ENCODE peak calls at places on chromosomes 11 and 22, in six cellular contexts. L is GM12878, E is A549, W is K562, D is HepG2, T is upper lobe of left lung. Z is an unnamed sample.

GRCh38 chr11:118763038-118763437 is 27.9 kb downstream of the DDX6 start:
- ATAC-seq in D (no peak), W (no peak), E (no peak), L (no peak), T (peak), Z (no peak)

GRCh38 chr11:46574656-46575055 is 19.2 kb downstream of the AMBRA1 start:
- ATAC-seq in L (peak), E (no peak), W (no peak), T (no peak), D (no peak), Z (no peak)

GRCh38 chr22:46815559-46815895 is 53.1 kb downstream of the TBC1D22A start:
- ATAC-seq in E (no peak), L (no peak), T (no peak), D (peak), W (no peak), Z (no peak)

GRCh38 chr22:30262917-30263741 is 3.5 kb downstream of the OSM start:
- ATAC-seq in T (peak), E (peak), D (peak), L (peak), W (peak), Z (no peak)

GRCh38 chr11:62560566-62561103 is 13.1 kb downstream of the EEF1G start:
- ATAC-seq in T (peak), E (peak), W (peak), L (peak), D (peak), Z (peak)

GRCh38 chr11:122861631-122862030 is 20.9 kb upstream of the JHY start:
- ATAC-seq in D (no peak), T (no peak), W (no peak), E (no peak), L (no peak), Z (no peak)

GRCh38 chr22:27531782-27532530 is 269.6 kb downstream of the MN1 start:
- ATAC-seq in D (no peak), T (peak), L (no peak), W (no peak), E (peak), Z (peak)

GRCh38 chr22:39287076-39287743 is 32.2 kb downstream of the RPL3 start:
- ATAC-seq in T (peak), W (no peak), E (no peak), L (peak), D (no peak), Z (peak)

GRCh38 chr11:111512296-111513239 is at the start of gene BTG4:
- ATAC-seq in E (peak), T (peak), W (peak), D (peak), L (peak), Z (peak)

GRCh38 chr11:44475114-44475686 is 90.3 kb upstream of the CD82 start:
- ATAC-seq in L (no peak), T (no peak), E (no peak), D (no peak), W (no peak), Z (no peak)

GRCh38 chr11:74989269-74989655 is 529 bp downstream of the NEU3 start:
- ATAC-seq in D (peak), E (peak), W (peak), L (peak), T (peak), Z (no peak)

GRCh38 chr11:128572965-128573364 is 14.4 kb downstream of the ETS1 start:
- ATAC-seq in L (no peak), D (no peak), T (no peak), W (no peak), E (no peak), Z (no peak)

GRCh38 chr11:119618208-119618909 is 110.6 kb downstream of the NECTIN1 start:
- ATAC-seq in E (no peak), L (no peak), T (peak), D (no peak), W (no peak), Z (peak)

GRCh38 chr11:116276051-116277044 is 496.4 kb downstream of the BUD13 start:
- ATAC-seq in L (peak), T (peak), D (peak), W (peak), E (peak), Z (peak)

GRCh38 chr11:73154178-73154577 is 12.1 kb upstream of the FCHSD2 start:
- ATAC-seq in D (no peak), W (no peak), E (no peak), L (peak), T (peak), Z (no peak)

GRCh38 chr11:103987631-103988594 is 48.5 kb upstream of the DDI1 start:
- ATAC-seq in T (no peak), D (no peak), E (no peak), L (no peak), W (no peak), Z (no peak)

GRCh38 chr11:8229299-8230177 is 34.1 kb downstream of the LMO1 start:
- ATAC-seq in E (no peak), L (no peak), D (no peak), W (no peak), T (no peak), Z (no peak)

GRCh38 chr11:27388869-27389268 is 25.9 kb upstream of the CCDC34 start:
- ATAC-seq in T (no peak), E (no peak), D (no peak), W (no peak), L (peak), Z (no peak)

GRCh38 chr22:26547837-26548236 is 35.6 kb upstream of the TFIP11 start:
- ATAC-seq in E (no peak), W (no peak), L (no peak), D (no peak), T (no peak), Z (no peak)

GRCh38 chr11:117574551-117574950 is 222.5 kb downstream of the DSCAML1 start:
- ATAC-seq in E (no peak), L (no peak), W (no peak), D (no peak), T (no peak), Z (no peak)

GRCh38 chr22:40067639-40068038 is 72.9 kb downstream of the FAM83F start:
- ATAC-seq in W (no peak), T (no peak), D (no peak), E (no peak), L (no peak), Z (no peak)

GRCh38 chr11:60336767-60337391 is 9.8 kb downstream of the MS4A6E start:
- ATAC-seq in D (no peak), T (no peak), E (no peak), W (no peak), L (peak), Z (no peak)

GRCh38 chr11:5713695-5714094 is 22.6 kb upstream of the OR56B1 start:
- ATAC-seq in W (peak), L (no peak), T (no peak), D (no peak), E (peak), Z (no peak)

DNA sequence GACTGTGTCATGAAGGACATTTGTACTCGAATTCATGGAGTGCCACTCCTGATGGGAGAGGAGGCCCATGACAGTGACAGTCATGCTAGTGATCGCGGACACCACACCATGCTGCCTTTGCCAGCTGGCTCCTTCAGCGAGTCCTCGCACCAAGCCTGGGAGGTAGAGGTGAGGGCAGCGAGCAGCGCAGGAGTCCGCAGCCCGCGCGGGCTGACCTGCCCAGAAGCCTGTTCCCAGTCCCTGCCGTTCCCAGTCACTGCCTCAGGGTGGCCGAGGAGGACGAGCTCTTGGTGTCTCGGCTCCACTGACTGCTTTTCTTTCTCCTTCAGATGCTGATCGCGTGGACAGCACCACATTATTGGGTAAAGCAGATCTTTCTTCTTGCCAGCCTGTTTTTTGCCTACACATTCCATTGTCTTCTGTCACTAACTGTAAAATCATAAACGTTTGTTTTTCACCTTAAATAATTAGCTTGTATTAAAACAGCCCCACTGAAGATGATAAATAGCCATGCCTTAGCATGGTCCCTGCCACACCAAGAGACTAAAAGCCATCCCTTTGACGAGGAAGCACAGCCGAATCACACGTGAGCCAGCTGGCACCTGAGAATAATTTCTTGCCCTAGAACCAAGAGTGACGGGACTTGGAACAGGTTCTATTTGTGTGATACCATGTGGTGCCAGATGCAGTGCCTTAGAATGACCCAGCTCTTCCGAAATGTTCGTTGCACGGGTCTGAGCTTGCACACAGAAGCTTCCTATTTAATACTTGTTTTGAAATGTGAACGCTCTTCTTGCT is 25.5 kb downstream of the FAM118A start:
- ATAC-seq in L (no peak), T (no peak), W (no peak), D (no peak), E (no peak), Z (no peak)
- H3K4me3 ChIP-seq in L (no peak), T (no peak), W (no peak), D (no peak), E (no peak), Z (no peak)

DNA sequence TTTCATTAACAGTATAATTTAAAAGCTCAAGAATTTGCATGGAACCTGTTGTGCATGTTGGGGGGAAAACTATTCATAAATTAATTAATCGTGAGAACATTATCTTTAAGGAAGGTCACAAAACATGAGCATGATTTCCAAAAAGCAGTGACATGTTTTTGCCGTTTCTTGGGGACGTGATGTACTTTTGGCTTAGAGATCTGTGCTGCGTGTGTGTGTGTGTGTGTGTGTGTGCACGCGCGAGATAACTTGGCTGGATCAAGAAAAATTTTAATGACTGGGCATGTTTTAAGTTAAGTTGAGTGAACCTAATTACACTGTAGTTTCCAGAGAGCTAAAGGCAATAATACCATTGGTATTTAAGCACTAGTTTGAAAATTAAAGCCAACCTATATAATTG is 51.4 kb downstream of the ZBTB16 start:
- ATAC-seq in L (no peak), T (peak), E (no peak), W (no peak), D (no peak), Z (peak)
- TF ChIP-seq EP300 in L (no peak), T (no peak), E (no peak), W (no peak), D (no peak), Z (no peak)

GRCh38 chr22:21570398-21570797 is 2.9 kb downstream of the UBE2L3 start:
- ATAC-seq in L (no peak), T (no peak), D (no peak), E (no peak), W (no peak), Z (no peak)

GRCh38 chr22:21568207-21569075 is 927 bp downstream of the UBE2L3 start:
- ATAC-seq in T (peak), L (peak), E (peak), W (peak), D (peak), Z (peak)

GRCh38 chr22:21571679-21572078 is 4.2 kb downstream of the UBE2L3 start:
- ATAC-seq in T (no peak), E (no peak), W (no peak), D (no peak), L (no peak), Z (no peak)

GRCh38 chr22:21567456-21568206 is at the start of gene UBE2L3:
- ATAC-seq in E (peak), T (peak), W (peak), L (peak), D (peak), Z (peak)

GRCh38 chr22:21569459-21570161 is 2.1 kb downstream of the UBE2L3 start:
- ATAC-seq in D (no peak), T (no peak), L (peak), W (no peak), E (no peak), Z (no peak)
- H3K4me3 ChIP-seq in D (peak), T (peak), L (peak), W (peak), E (peak), Z (no peak)

DNA sequence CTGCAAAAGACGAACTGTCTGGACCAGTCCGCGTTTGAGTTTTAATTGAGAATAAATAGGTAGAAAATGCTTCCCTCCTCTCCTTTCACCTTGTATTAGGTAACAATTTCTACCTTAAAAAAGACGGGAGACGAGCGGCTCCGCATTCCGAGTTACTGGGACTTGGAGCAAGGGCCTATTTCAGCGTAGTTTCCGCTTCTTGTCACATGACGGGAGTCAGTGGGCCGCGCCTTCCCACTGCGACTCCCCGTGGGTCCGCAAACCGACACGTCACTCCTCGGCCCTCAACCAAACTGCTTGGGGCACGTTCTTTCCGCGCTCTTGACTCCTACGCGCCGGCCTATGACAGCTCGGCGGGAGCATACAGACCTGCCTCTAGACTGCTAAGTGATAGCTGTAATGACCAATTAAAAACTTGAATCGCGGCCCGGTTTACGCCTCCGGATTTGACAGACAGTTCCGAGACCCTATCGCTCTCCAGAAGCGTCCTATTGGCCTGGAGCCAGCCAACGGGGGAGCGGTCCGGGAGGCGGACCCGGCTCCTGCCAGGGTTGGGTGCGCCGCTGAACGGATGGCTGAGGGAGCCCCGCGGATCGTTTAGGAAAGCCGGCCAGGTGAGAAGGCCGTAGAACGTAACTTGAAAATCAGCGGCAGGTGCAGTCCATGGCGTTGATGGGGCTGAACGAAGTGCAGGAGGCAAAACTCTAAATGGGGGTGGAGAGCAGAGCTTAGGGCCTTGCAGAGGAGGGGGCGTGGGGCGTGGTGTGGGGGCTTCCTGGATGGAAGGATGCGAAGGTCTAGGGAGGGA is at the start of gene STT3A:
- ATAC-seq in L (peak), D (peak), W (peak), E (peak), T (peak), Z (peak)
- TF ChIP-seq EP300 in L (no peak), D (no peak), W (peak), E (no peak), T (no peak), Z (no peak)

GRCh38 chr22:24805790-24806662 is at the start of gene SGSM1:
- ATAC-seq in E (peak), L (peak), T (peak), D (peak), W (peak), Z (peak)
- H3K4me3 ChIP-seq in E (peak), L (no peak), T (peak), D (peak), W (peak), Z (peak)

GRCh38 chr11:12066056-12066798 is 44.2 kb upstream of the MICAL2 start:
- ATAC-seq in T (peak), E (peak), L (no peak), D (peak), W (peak), Z (peak)
- TF ChIP-seq EP300 in T (no peak), E (peak), L (no peak), D (peak), W (no peak), Z (no peak)

GRCh38 chr22:31635638-31636306 is 26.2 kb downstream of the PISD start:
- ATAC-seq in L (no peak), D (no peak), W (no peak), T (no peak), E (no peak), Z (no peak)

GRCh38 chr22:31639640-31640039 is 22.4 kb downstream of the PISD start:
- ATAC-seq in L (peak), T (no peak), W (no peak), E (no peak), D (no peak), Z (no peak)

GRCh38 chr22:31637375-31637937 is 24.6 kb downstream of the PISD start:
- ATAC-seq in T (peak), W (peak), L (peak), E (no peak), D (no peak), Z (no peak)

DNA sequence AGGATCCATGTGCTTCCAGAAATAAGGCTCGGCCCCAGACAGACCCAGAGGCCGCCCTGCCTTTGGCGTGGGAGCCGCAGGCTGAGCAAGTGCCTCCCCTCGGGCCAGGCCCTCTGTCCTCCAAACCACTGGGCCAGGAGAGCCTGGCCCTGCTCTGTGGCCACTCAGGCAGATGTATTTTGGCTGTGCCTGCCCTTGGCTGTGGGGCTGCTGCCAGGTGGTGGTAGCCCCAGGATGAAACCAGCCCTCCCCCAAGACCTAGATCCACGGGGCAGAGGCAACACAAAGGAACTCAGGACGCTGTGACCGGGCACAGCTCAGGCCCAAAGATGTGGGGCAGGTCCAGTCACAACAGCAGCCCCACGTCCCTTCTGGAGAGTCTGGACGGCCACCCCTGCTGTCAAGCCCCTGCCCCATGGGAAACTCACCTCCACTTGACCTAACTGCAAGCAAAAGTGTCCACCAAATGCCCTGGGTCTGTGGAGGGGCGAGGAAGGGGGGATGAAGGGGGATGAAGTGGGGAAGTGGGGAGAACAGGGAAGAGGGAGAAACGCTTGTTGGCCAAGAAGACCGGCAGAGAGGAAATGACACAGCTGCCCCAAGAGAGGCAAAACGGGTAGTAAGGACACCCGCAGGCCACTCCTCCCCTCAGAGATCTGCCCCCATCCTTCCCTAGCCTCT is 23.9 kb downstream of the PISD start:
- ATAC-seq in E (peak), T (peak), W (peak), L (peak), D (no peak), Z (peak)
- H3K4me3 ChIP-seq in E (no peak), T (peak), W (no peak), L (peak), D (no peak), Z (peak)

GRCh38 chr11:114399490-114399889 is 821 bp downstream of the C11orf71 start:
- ATAC-seq in T (no peak), E (no peak), D (no peak), W (peak), L (no peak), Z (no peak)

GRCh38 chr11:114400974-114401223 is 433 bp downstream of the RBM7 start:
- ATAC-seq in L (no peak), T (no peak), E (no peak), D (no peak), W (no peak), Z (no peak)

GRCh38 chr11:114399903-114400221 is 449 bp downstream of the C11orf71 start:
- ATAC-seq in L (peak), W (peak), T (peak), D (peak), E (peak), Z (peak)

GRCh38 chr11:114398303-114398920 is 1.9 kb downstream of the C11orf71 start:
- ATAC-seq in W (no peak), T (no peak), L (no peak), E (no peak), D (no peak), Z (no peak)

DNA sequence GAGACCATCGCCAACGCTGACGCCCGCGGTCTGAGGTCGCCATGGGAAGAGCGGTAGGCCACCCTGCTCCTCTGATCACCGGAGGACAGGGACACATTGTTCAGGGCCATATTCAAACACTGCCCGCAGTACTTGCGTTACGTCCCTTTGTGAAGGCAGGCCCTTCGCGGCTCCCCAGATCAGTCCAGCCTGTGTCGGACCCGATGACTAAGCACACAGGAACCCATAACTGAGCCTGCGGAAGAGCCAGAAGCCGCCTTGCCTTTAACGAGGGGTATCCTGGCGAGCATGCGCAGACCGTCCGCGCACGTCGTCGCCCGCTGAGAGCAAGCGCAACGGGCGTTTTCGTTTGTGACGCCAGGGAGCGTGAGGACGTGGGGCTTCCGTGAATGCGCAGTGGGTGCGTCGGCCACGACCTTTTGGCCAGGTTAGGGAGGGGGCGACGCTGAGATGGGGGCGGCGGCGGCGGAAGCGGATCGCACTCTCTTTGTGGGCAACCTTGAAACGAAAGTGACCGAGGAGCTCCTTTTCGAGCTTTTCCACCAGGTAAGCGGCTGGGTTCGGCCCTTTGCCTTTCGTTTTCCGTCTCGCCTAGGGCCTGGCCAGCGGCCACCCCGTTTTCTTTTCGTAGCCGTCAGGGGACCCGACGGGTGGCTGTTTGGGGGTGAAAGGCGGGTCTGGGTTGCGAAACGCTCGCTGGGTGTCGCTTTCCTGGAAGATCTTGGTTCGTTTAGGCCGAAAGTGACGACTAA is at the start of the genes C11orf71 and RBM7:
- ATAC-seq in T (peak), D (peak), E (peak), W (peak), L (peak), Z (peak)
- TF ChIP-seq EP300 in T (no peak), D (no peak), E (no peak), W (peak), L (no peak), Z (no peak)